ENCODE peak calls at places on chromosomes 13 and 19, in nine cellular contexts. W is Calu3; Z is effector CD4-positive, alpha-beta T cell; S is brain microvascular endothelial cell; X is stimulated activated CD8-positive, alpha-beta memory T cell treated with anti-CD3 and anti-CD28 coated beads, Interleukin-4, amount 100 ng/mL, for 4 hours; B is B cell; E is HCEC 1CT; L is stimulated activated CD4-positive, alpha-beta T cell treated with anti-CD3 and anti-CD28 coated beads, Interleukin-2, amount 100 ng/mL, for 48 hours; C is cardiac muscle cell. I is an unnamed sample.

GRCh38 chr19:42332059-42332458 is 6.6 kb downstream of the MEGF8 start:
- DNase-seq in W (no peak), Z (no peak), S (no peak), X (no peak), B (no peak), E (no peak), L (no peak), C (no peak), I (no peak)

GRCh38 chr13:23748109-23748508 is 141.1 kb downstream of the MIPEP start:
- DNase-seq in W (no peak), Z (no peak), S (no peak), X (no peak), B (no peak), E (peak), L (no peak), C (no peak), I (no peak)

GRCh38 chr13:101424381-101425155 is 8.3 kb upstream of the NALCN start:
- DNase-seq in W (peak), Z (no peak), S (no peak), X (no peak), B (no peak), E (no peak), L (no peak), C (peak), I (no peak)

GRCh38 chr19:35518313-35518712 is 4.9 kb upstream of the DMKN start:
- DNase-seq in W (no peak), Z (no peak), S (peak), X (no peak), B (no peak), E (peak), L (no peak), C (peak), I (no peak)

GRCh38 chr13:63497601-63498000 is 2082.0 kb upstream of the PCDH20 start:
- DNase-seq in W (no peak), Z (no peak), S (no peak), X (no peak), B (no peak), E (no peak), L (no peak), C (peak), I (no peak)

GRCh38 chr13:29994911-29995601 is 144.6 kb upstream of the UBL3 start:
- DNase-seq in W (no peak), Z (no peak), S (no peak), X (no peak), B (no peak), E (no peak), L (no peak), C (no peak), I (no peak)

GRCh38 chr19:41696402-41697197 is 8.5 kb upstream of the CEACAM7 start:
- DNase-seq in W (peak), Z (no peak), S (no peak), X (no peak), B (peak), E (no peak), L (no peak), C (peak), I (no peak)

GRCh38 chr19:30865481-30865880 is 483.8 kb downstream of the TSHZ3 start:
- DNase-seq in W (no peak), Z (no peak), S (no peak), X (no peak), B (no peak), E (no peak), L (no peak), C (no peak), I (no peak)